ENCODE peak calls at places on chromosomes 7 and 10, in nine cellular contexts. One of them, this sample, is unnamed.

GRCh38 chr7:128879939-128880746 is 17.5 kb downstream of the ATP6V1F start:
- DNase-seq in NCI-H2029 treated with DMSO at 0.1 percent for 48 hours: no peak
- DNase-seq in WTC11: peak; percentile 87
- DNase-seq in foreskin fibroblast: peak; percentile 85
- DNase-seq in T-helper 1 cell: no peak
- DNase-seq in CD8-positive, alpha-beta T cell: no peak
- DNase-seq in activated T-cell treated with anti-CD3 and anti-CD28 coated beads, Interleukin-2, amount 50 U/mL, for 24 hours: no peak
- DNase-seq in HFF-Myc: no peak
- DNase-seq in left ventricle myocardium inferior: peak; percentile 63
- DNase-seq in this sample: no peak

GRCh38 chr10:19749185-19749729 is 67.0 kb upstream of the PLXDC2 start:
- DNase-seq in left ventricle myocardium inferior: no peak
- DNase-seq in WTC11: no peak
- DNase-seq in T-helper 1 cell: no peak
- DNase-seq in CD8-positive, alpha-beta T cell: no peak
- DNase-seq in HFF-Myc: no peak
- DNase-seq in activated T-cell treated with anti-CD3 and anti-CD28 coated beads, Interleukin-2, amount 50 U/mL, for 24 hours: no peak
- DNase-seq in NCI-H2029 treated with DMSO at 0.1 percent for 48 hours: no peak
- DNase-seq in foreskin fibroblast: peak; percentile 42
- DNase-seq in this sample: no peak

GRCh38 chr10:50585921-50586739 is 37.6 kb downstream of the SGMS1 start:
- DNase-seq in T-helper 1 cell: no peak
- DNase-seq in NCI-H2029 treated with DMSO at 0.1 percent for 48 hours: no peak
- DNase-seq in HFF-Myc: no peak
- DNase-seq in WTC11: no peak
- DNase-seq in left ventricle myocardium inferior: no peak
- DNase-seq in foreskin fibroblast: peak; percentile 78
- DNase-seq in CD8-positive, alpha-beta T cell: no peak
- DNase-seq in activated T-cell treated with anti-CD3 and anti-CD28 coated beads, Interleukin-2, amount 50 U/mL, for 24 hours: no peak
- DNase-seq in this sample: no peak

GRCh38 chr10:99556225-99556523 is 23.4 kb downstream of the NKX2-3 start:
- DNase-seq in T-helper 1 cell: no peak
- DNase-seq in CD8-positive, alpha-beta T cell: no peak
- DNase-seq in foreskin fibroblast: no peak
- DNase-seq in WTC11: no peak
- DNase-seq in activated T-cell treated with anti-CD3 and anti-CD28 coated beads, Interleukin-2, amount 50 U/mL, for 24 hours: no peak
- DNase-seq in NCI-H2029 treated with DMSO at 0.1 percent for 48 hours: no peak
- DNase-seq in HFF-Myc: no peak
- DNase-seq in left ventricle myocardium inferior: no peak
- DNase-seq in this sample: no peak

GRCh38 chr10:133260895-133261725 is 15.6 kb downstream of the ADAM8 start:
- DNase-seq in WTC11: no peak
- DNase-seq in T-helper 1 cell: peak; percentile 63
- DNase-seq in NCI-H2029 treated with DMSO at 0.1 percent for 48 hours: no peak
- DNase-seq in activated T-cell treated with anti-CD3 and anti-CD28 coated beads, Interleukin-2, amount 50 U/mL, for 24 hours: peak; percentile 82
- DNase-seq in foreskin fibroblast: peak; percentile 73
- DNase-seq in CD8-positive, alpha-beta T cell: peak; percentile 62
- DNase-seq in left ventricle myocardium inferior: peak; percentile 62
- DNase-seq in HFF-Myc: no peak
- DNase-seq in this sample: no peak

GRCh38 chr7:32070406-32071360 is at the start of gene PDE1C:
- DNase-seq in foreskin fibroblast: peak; percentile 3
- DNase-seq in left ventricle myocardium inferior: peak; percentile 80
- DNase-seq in NCI-H2029 treated with DMSO at 0.1 percent for 48 hours: no peak
- DNase-seq in HFF-Myc: no peak
- DNase-seq in activated T-cell treated with anti-CD3 and anti-CD28 coated beads, Interleukin-2, amount 50 U/mL, for 24 hours: no peak
- DNase-seq in T-helper 1 cell: no peak
- DNase-seq in WTC11: peak; percentile 50
- DNase-seq in CD8-positive, alpha-beta T cell: no peak
- DNase-seq in this sample: no peak

GRCh38 chr7:1716263-1717094 is 46.4 kb downstream of the ELFN1 start:
- DNase-seq in foreskin fibroblast: peak; percentile 26
- DNase-seq in HFF-Myc: no peak
- DNase-seq in left ventricle myocardium inferior: no peak
- DNase-seq in NCI-H2029 treated with DMSO at 0.1 percent for 48 hours: no peak
- DNase-seq in T-helper 1 cell: no peak
- DNase-seq in CD8-positive, alpha-beta T cell: no peak
- DNase-seq in WTC11: no peak
- DNase-seq in activated T-cell treated with anti-CD3 and anti-CD28 coated beads, Interleukin-2, amount 50 U/mL, for 24 hours: no peak
- DNase-seq in this sample: no peak

GRCh38 chr10:47414752-47415519 is 30.8 kb upstream of the ZNF488 start:
- DNase-seq in foreskin fibroblast: no peak
- DNase-seq in WTC11: no peak
- DNase-seq in T-helper 1 cell: no peak
- DNase-seq in NCI-H2029 treated with DMSO at 0.1 percent for 48 hours: no peak
- DNase-seq in activated T-cell treated with anti-CD3 and anti-CD28 coated beads, Interleukin-2, amount 50 U/mL, for 24 hours: no peak
- DNase-seq in CD8-positive, alpha-beta T cell: no peak
- DNase-seq in left ventricle myocardium inferior: no peak
- DNase-seq in HFF-Myc: no peak
- DNase-seq in this sample: no peak

GRCh38 chr7:71422104-71422503 is 290.2 kb downstream of the GALNT17 start:
- DNase-seq in CD8-positive, alpha-beta T cell: no peak
- DNase-seq in foreskin fibroblast: no peak
- DNase-seq in HFF-Myc: no peak
- DNase-seq in T-helper 1 cell: no peak
- DNase-seq in activated T-cell treated with anti-CD3 and anti-CD28 coated beads, Interleukin-2, amount 50 U/mL, for 24 hours: no peak
- DNase-seq in NCI-H2029 treated with DMSO at 0.1 percent for 48 hours: no peak
- DNase-seq in left ventricle myocardium inferior: no peak
- DNase-seq in WTC11: no peak
- DNase-seq in this sample: no peak

GRCh38 chr10:79241990-79242619 is 105.2 kb upstream of the PPIF start:
- DNase-seq in WTC11: peak; percentile 54
- DNase-seq in NCI-H2029 treated with DMSO at 0.1 percent for 48 hours: no peak
- DNase-seq in T-helper 1 cell: peak; percentile 60
- DNase-seq in activated T-cell treated with anti-CD3 and anti-CD28 coated beads, Interleukin-2, amount 50 U/mL, for 24 hours: peak; percentile 73
- DNase-seq in HFF-Myc: no peak
- DNase-seq in foreskin fibroblast: peak; percentile 84
- DNase-seq in left ventricle myocardium inferior: peak; percentile 81
- DNase-seq in CD8-positive, alpha-beta T cell: peak; percentile 25
- DNase-seq in this sample: peak; percentile 61

GRCh38 chr7:79050592-79050991 is 402.9 kb downstream of the MAGI2 start:
- DNase-seq in HFF-Myc: no peak
- DNase-seq in foreskin fibroblast: peak; percentile 64
- DNase-seq in activated T-cell treated with anti-CD3 and anti-CD28 coated beads, Interleukin-2, amount 50 U/mL, for 24 hours: no peak
- DNase-seq in CD8-positive, alpha-beta T cell: no peak
- DNase-seq in left ventricle myocardium inferior: no peak
- DNase-seq in WTC11: no peak
- DNase-seq in NCI-H2029 treated with DMSO at 0.1 percent for 48 hours: no peak
- DNase-seq in T-helper 1 cell: no peak
- DNase-seq in this sample: no peak

GRCh38 chr10:74983383-74983782 is 128.1 kb upstream of the SAMD8 start:
- DNase-seq in HFF-Myc: no peak
- DNase-seq in activated T-cell treated with anti-CD3 and anti-CD28 coated beads, Interleukin-2, amount 50 U/mL, for 24 hours: no peak
- DNase-seq in T-helper 1 cell: no peak
- DNase-seq in foreskin fibroblast: peak; percentile 10
- DNase-seq in CD8-positive, alpha-beta T cell: no peak
- DNase-seq in left ventricle myocardium inferior: no peak
- DNase-seq in WTC11: no peak
- DNase-seq in NCI-H2029 treated with DMSO at 0.1 percent for 48 hours: no peak
- DNase-seq in this sample: no peak

GRCh38 chr7:129739427-129739826 is 127.9 kb downstream of the NRF1 start:
- DNase-seq in foreskin fibroblast: peak; percentile 34
- DNase-seq in HFF-Myc: no peak
- DNase-seq in activated T-cell treated with anti-CD3 and anti-CD28 coated beads, Interleukin-2, amount 50 U/mL, for 24 hours: no peak
- DNase-seq in T-helper 1 cell: no peak
- DNase-seq in NCI-H2029 treated with DMSO at 0.1 percent for 48 hours: peak; percentile 82
- DNase-seq in left ventricle myocardium inferior: no peak
- DNase-seq in CD8-positive, alpha-beta T cell: no peak
- DNase-seq in WTC11: no peak
- DNase-seq in this sample: no peak

This sample was measured in NK-92 treated with Interleukin-12 subunit alpha and Interleukin-12 subunit beta, amount 100 ng/mL, for 24 hours.